ENCODE peak calls at places on chromosomes 13 and 19, in ten cellular contexts. L, G, U, Z, F, A, O, Y, N and R are unnamed samples.

GRCh38 chr13:111344471-111345191 is 24.2 kb downstream of the TEX29 start:
- DNase-seq in O (no peak), N (no peak), F (no peak), U (no peak), L (peak), Y (no peak), G (peak), A (no peak), Z (no peak), R (peak)

GRCh38 chr19:45091031-45091918 is 1.7 kb upstream of the PPP1R37 start:
- DNase-seq in N (peak), A (peak), G (peak), Y (peak), L (peak), O (peak), Z (peak), F (peak), U (peak), R (peak)

GRCh38 chr13:95128045-95128643 is 173.1 kb downstream of the ABCC4 start:
- DNase-seq in N (no peak), Z (peak), L (peak), A (no peak), U (no peak), O (no peak), F (no peak), G (no peak), Y (no peak), R (no peak)

GRCh38 chr13:39931505-39931904 is 276.0 kb downstream of the COG6 start:
- DNase-seq in G (no peak), Z (no peak), Y (no peak), A (no peak), F (no peak), O (no peak), L (no peak), N (no peak), U (no peak), R (no peak)

GRCh38 chr19:2578391-2578826 is 102.5 kb downstream of the GADD45B start:
- DNase-seq in Z (no peak), L (peak), O (no peak), Y (no peak), A (no peak), F (no peak), U (no peak), G (peak), N (peak), R (peak)

GRCh38 chr19:33812388-33813330 is 16.0 kb downstream of the KCTD15 start:
- DNase-seq in N (no peak), F (no peak), O (no peak), G (no peak), L (no peak), Y (no peak), Z (no peak), U (no peak), A (no peak), R (peak)

GRCh38 chr19:44640518-44640917 is 3.2 kb upstream of the PVR start:
- DNase-seq in N (no peak), G (no peak), F (no peak), A (no peak), Z (no peak), O (no peak), Y (no peak), L (peak), U (no peak), R (no peak)

GRCh38 chr19:39802958-39803357 is 24.3 kb downstream of the LEUTX start:
- DNase-seq in G (peak), O (no peak), L (no peak), N (no peak), F (no peak), Y (no peak), Z (no peak), A (no peak), U (no peak), R (no peak)

GRCh38 chr19:16589917-16590316 is 17.7 kb upstream of the SLC35E1 start:
- DNase-seq in F (no peak), Y (no peak), O (no peak), N (no peak), G (peak), L (no peak), A (no peak), Z (no peak), U (no peak), R (no peak)

GRCh38 chr19:18470787-18471186 is 32.9 kb upstream of the ISYNA1 start:
- DNase-seq in F (no peak), G (no peak), L (no peak), N (no peak), O (no peak), U (no peak), Y (no peak), A (no peak), Z (no peak), R (no peak)

GRCh38 chr19:49746206-49746958 is 16.7 kb downstream of the TSKS start:
- DNase-seq in F (peak), A (no peak), G (peak), O (no peak), L (peak), U (no peak), Z (no peak), N (peak), Y (peak), R (peak)

GRCh38 chr13:102670130-102670529 is 24.7 kb downstream of the METTL21C start:
- DNase-seq in Y (no peak), G (no peak), U (no peak), Z (no peak), N (no peak), F (no peak), A (no peak), L (no peak), O (no peak), R (no peak)

GRCh38 chr13:82010780-82011179 is 1669.9 kb upstream of the SPRY2 start:
- DNase-seq in A (no peak), Y (no peak), G (no peak), Z (no peak), U (no peak), L (peak), N (no peak), O (no peak), F (no peak), R (no peak)

GRCh38 chr19:4781851-4782250 is 9.7 kb upstream of the FEM1A start:
- DNase-seq in O (no peak), L (no peak), U (no peak), Y (no peak), A (no peak), N (no peak), G (no peak), F (no peak), Z (no peak), R (no peak)

GRCh38 chr13:79973533-79973963 is 367.4 kb downstream of the SPRY2 start:
- DNase-seq in L (no peak), F (no peak), Z (no peak), N (no peak), U (no peak), Y (no peak), O (no peak), A (peak), G (peak), R (no peak)

GRCh38 chr19:15332311-15332996 is at the start of gene BRD4:
- DNase-seq in O (peak), L (peak), Y (peak), Z (no peak), U (no peak), F (peak), G (peak), N (peak), A (peak), R (peak)

GRCh38 chr13:44921931-44922758 is 67.1 kb downstream of the NUFIP1 start:
- DNase-seq in O (peak), Z (peak), U (no peak), L (peak), F (no peak), Y (no peak), N (no peak), A (peak), G (peak), R (no peak)

GRCh38 chr19:4084547-4084877 is 17.8 kb upstream of the ZBTB7A start:
- DNase-seq in Y (no peak), L (no peak), F (no peak), A (no peak), N (no peak), G (no peak), U (no peak), O (no peak), Z (no peak), R (no peak)

GRCh38 chr19:50858896-50859295 is 4.2 kb downstream of the KLK3 start:
- DNase-seq in Z (no peak), Y (no peak), A (no peak), N (no peak), G (no peak), O (no peak), F (no peak), L (no peak), U (no peak), R (peak)

GRCh38 chr13:31192306-31192705 is 7.5 kb upstream of the B3GLCT start:
- DNase-seq in Y (no peak), F (no peak), N (no peak), A (no peak), U (no peak), O (no peak), Z (no peak), G (no peak), L (no peak), R (no peak)

GRCh38 chr13:40558656-40559055 is 107.8 kb downstream of the FOXO1 start:
- DNase-seq in Z (no peak), O (no peak), L (no peak), N (no peak), G (no peak), A (no peak), U (no peak), Y (no peak), F (no peak), R (no peak)

GRCh38 chr19:17339088-17339741 is 1.9 kb downstream of the GTPBP3 start:
- DNase-seq in U (no peak), N (peak), O (no peak), L (no peak), Z (no peak), F (no peak), Y (no peak), A (no peak), G (no peak), R (no peak)

GRCh38 chr19:22882797-22883196 is 50.7 kb downstream of the ZNF723 start:
- DNase-seq in N (no peak), O (peak), Z (no peak), A (peak), F (peak), Y (no peak), U (no peak), L (peak), G (no peak), R (no peak)

GRCh38 chr13:44726777-44727176 is 150.6 kb upstream of the TSC22D1 start:
- DNase-seq in G (no peak), L (peak), F (no peak), A (no peak), O (no peak), U (no peak), Z (no peak), Y (no peak), N (no peak), R (no peak)

GRCh38 chr13:111177081-111177711 is 62.1 kb downstream of the ARHGEF7 start:
- DNase-seq in F (peak), L (no peak), Y (peak), G (peak), N (no peak), U (no peak), Z (no peak), A (peak), O (peak), R (no peak)

GRCh38 chr13:51235186-51235585 is 13.0 kb downstream of the FAM124A start:
- DNase-seq in O (no peak), G (no peak), Z (no peak), F (no peak), U (no peak), L (no peak), N (no peak), Y (no peak), A (no peak), R (no peak)
- H3K27ac ChIP-seq in O (no peak), G (peak), Z (no peak), F (no peak), U (no peak), L (no peak), N (no peak), Y (no peak), A (no peak), R (peak)

DNA sequence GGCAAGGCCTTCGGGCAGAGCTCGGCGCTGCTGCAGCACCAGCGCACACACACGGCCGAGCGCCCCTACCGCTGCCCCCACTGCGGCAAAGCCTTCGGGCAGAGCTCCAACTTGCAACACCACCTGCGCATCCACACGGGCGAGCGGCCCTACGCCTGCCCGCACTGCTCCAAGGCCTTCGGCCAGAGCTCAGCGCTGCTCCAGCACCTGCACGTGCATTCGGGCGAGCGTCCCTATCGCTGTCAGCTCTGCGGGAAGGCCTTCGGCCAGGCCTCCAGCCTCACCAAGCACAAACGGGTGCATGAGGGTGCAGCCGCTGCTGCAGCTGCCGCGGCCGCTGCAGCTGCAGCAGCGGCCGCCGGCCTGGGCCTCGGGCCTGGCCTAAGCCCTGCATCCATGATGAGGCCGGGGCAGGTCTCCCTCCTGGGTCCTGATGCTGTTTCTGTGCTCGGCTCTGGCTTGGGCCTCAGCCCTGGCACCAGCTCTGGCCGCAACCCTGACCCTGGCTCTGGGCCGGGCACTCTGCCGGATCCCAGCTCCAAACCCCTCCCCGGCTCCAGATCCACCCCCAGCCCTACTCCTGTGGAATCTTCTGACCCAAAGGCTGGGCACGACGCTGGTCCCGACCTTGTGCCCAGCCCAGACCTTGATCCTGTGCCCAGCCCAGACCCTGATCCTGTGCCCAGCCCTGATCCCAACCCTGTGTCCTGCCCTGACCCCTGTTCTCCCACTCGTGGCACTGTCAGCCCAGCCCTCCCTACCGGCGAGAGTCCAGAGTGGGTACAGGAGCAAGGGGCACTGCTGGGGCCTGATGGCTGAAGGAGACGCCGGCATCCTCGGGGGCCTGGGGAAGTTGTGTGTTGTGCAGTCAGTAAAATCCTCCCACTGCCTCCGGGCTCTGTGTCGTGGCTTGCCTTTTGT is 2.0 kb upstream of the MCOLN1 start:
- DNase-seq in G (no peak), Y (no peak), O (no peak), U (no peak), L (no peak), F (no peak), A (no peak), Z (no peak), N (peak), R (no peak)
- H3K27ac ChIP-seq in G (no peak), Y (no peak), O (no peak), U (no peak), L (no peak), F (no peak), A (no peak), Z (no peak), N (no peak), R (no peak)

GRCh38 chr19:5900976-5901375 is 2.6 kb downstream of the NDUFA11 start:
- DNase-seq in U (no peak), A (no peak), Y (no peak), Z (no peak), L (no peak), O (no peak), F (no peak), G (no peak), N (no peak), R (no peak)
- H3K27ac ChIP-seq in U (no peak), A (no peak), Y (no peak), Z (no peak), L (no peak), O (no peak), F (no peak), G (no peak), N (no peak), R (no peak)

GRCh38 chr13:22137361-22138050 is 466.6 kb downstream of the FGF9 start:
- DNase-seq in Z (no peak), N (no peak), O (no peak), F (no peak), Y (no peak), L (no peak), U (no peak), G (no peak), A (no peak), R (no peak)
- H3K27ac ChIP-seq in Z (no peak), N (no peak), O (no peak), F (no peak), Y (no peak), L (no peak), U (no peak), G (no peak), A (no peak), R (no peak)

GRCh38 chr13:24192811-24193162 is 32.3 kb downstream of the SPATA13 start:
- DNase-seq in N (no peak), L (no peak), Z (no peak), A (no peak), U (no peak), O (no peak), F (no peak), Y (no peak), G (no peak), R (no peak)

GRCh38 chr13:24196593-24197197 is 36.2 kb downstream of the SPATA13 start:
- DNase-seq in G (no peak), U (no peak), A (no peak), O (no peak), N (no peak), Z (no peak), Y (no peak), F (no peak), L (no peak), R (no peak)

GRCh38 chr13:24195626-24196025 is 35.1 kb downstream of the SPATA13 start:
- DNase-seq in U (no peak), N (no peak), O (no peak), Y (no peak), A (no peak), G (no peak), F (no peak), Z (no peak), L (no peak), R (no peak)

GRCh38 chr13:24194447-24194846 is 33.9 kb downstream of the SPATA13 start:
- DNase-seq in G (no peak), U (no peak), Y (no peak), Z (no peak), L (peak), A (no peak), O (no peak), F (no peak), N (no peak), R (no peak)

DNA sequence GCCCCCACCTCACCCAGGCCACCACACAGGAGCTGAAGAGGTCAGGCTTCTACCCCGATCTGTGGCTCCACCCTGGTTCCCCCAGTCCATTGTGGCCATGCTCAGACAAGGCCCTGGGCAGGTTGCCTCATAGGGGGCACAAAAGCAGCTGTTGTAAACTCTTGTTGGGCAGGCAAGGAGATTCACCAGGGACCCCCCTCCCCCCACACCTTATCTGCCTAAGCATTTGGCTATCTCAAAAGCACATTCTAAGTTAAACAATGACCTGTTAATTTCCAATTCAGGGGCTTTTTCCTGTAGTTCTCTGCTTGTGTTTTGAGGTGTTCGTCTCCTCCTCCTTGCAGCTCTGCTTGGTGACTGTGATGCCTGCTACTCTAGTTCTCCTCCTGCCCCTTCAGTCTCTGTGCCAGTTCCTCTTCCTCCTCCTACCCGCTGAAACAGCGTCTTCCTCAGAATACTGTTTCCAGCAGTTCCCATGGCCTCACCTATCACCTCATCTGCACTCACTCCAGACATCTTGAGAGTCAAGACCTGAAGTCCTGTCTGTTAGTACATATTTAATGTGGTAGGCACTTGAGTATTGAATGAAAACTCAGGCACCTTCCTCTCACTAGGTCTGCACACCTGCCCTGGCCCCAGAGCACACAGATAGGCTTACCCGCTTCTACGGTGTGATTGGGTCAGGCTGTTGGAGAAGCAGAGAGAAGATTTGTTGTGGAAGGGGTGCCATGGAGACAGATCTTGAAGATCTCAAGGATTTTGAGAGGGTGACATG is 31.7 kb downstream of the SPATA13 start:
- DNase-seq in N (no peak), U (no peak), O (no peak), L (no peak), F (no peak), Z (no peak), G (no peak), A (no peak), Y (no peak), R (no peak)
- H3K27ac ChIP-seq in N (no peak), U (no peak), O (peak), L (no peak), F (no peak), Z (no peak), G (peak), A (no peak), Y (no peak), R (no peak)